ENCODE peak calls at places on chromosomes 12 and 14, in five cellular contexts. M is Panc1, C is neuronal stem cell, O is mucosa of descending colon, J is left ventricle myocardium inferior. Y is an unnamed sample.

GRCh38 chr12:67541625-67541991 is 106.9 kb upstream of the DYRK2 start:
- DNase-seq in C (no peak), O (no peak), J (no peak), M (no peak), Y (no peak)

GRCh38 chr12:96201272-96202227 is 7.4 kb downstream of the ELK3 start:
- DNase-seq in C (no peak), O (no peak), J (no peak), M (no peak), Y (no peak)

GRCh38 chr12:108722992-108723766 is 8.1 kb downstream of the CORO1C start:
- DNase-seq in C (no peak), J (no peak), O (no peak), M (no peak), Y (no peak)

GRCh38 chr14:59022144-59022543 is 166.3 kb upstream of the DAAM1 start:
- DNase-seq in M (no peak), O (no peak), J (no peak), C (no peak), Y (no peak)

GRCh38 chr14:91352101-91352500 is 65.5 kb downstream of the CCDC88C start:
- DNase-seq in C (no peak), O (no peak), J (peak), M (no peak), Y (peak)

GRCh38 chr14:55412686-55413085 is 1.1 kb upstream of the ATG14 start:
- DNase-seq in O (no peak), C (no peak), J (no peak), M (no peak), Y (no peak)

GRCh38 chr12:45518516-45519235 is 210.8 kb upstream of the ARID2 start:
- DNase-seq in C (no peak), M (no peak), O (no peak), J (no peak), Y (no peak)

GRCh38 chr12:108696111-108696995 is 35.0 kb downstream of the CORO1C start:
- DNase-seq in J (no peak), M (no peak), C (no peak), O (no peak), Y (no peak)

GRCh38 chr12:53988519-53989226 is 3.7 kb downstream of the HOXC10 start:
- DNase-seq in M (no peak), O (peak), J (no peak), C (no peak), Y (no peak)

GRCh38 chr14:70956511-70956910 is 49.3 kb downstream of the PCNX1 start:
- DNase-seq in J (no peak), C (no peak), M (no peak), O (no peak), Y (no peak)

GRCh38 chr14:99899578-99900178 is 106.5 kb downstream of the EML1 start:
- DNase-seq in C (no peak), J (no peak), O (no peak), M (no peak), Y (no peak)

GRCh38 chr14:96464136-96464535 is 38.0 kb upstream of the PAPOLA start:
- DNase-seq in O (no peak), C (no peak), J (no peak), M (no peak), Y (no peak)

GRCh38 chr14:105931808-105932483 is 405.6 kb downstream of the TMEM121 start:
- DNase-seq in O (no peak), J (no peak), C (no peak), M (no peak), Y (no peak)

GRCh38 chr12:16393126-16393525 is 45.7 kb downstream of the MGST1 start:
- DNase-seq in O (no peak), M (no peak), C (no peak), J (no peak), Y (no peak)

GRCh38 chr12:114684098-114684869 is at the start of gene TBX3:
- DNase-seq in O (peak), C (peak), M (peak), J (peak), Y (peak)

GRCh38 chr14:101620039-101620788 is 58.9 kb downstream of the DIO3 start:
- DNase-seq in M (no peak), J (no peak), O (no peak), C (no peak), Y (no peak)

GRCh38 chr14:88005978-88006851 is 1.3 kb downstream of the GPR65 start:
- DNase-seq in M (no peak), C (no peak), J (no peak), O (no peak), Y (no peak)

GRCh38 chr12:22447223-22447622 is 97.1 kb downstream of the C2CD5 start:
- DNase-seq in M (no peak), O (no peak), C (no peak), J (no peak), Y (no peak)

GRCh38 chr14:43356382-43356781 is 1150.7 kb downstream of the FSCB start:
- DNase-seq in C (no peak), M (no peak), J (no peak), O (no peak), Y (no peak)

GRCh38 chr14:89858084-89858483 is 96.4 kb downstream of the EFCAB11 start:
- DNase-seq in C (no peak), J (no peak), M (no peak), O (no peak), Y (no peak)

GRCh38 chr12:71315328-71315960 is 124.2 kb upstream of the LGR5 start:
- DNase-seq in O (no peak), M (no peak), C (no peak), J (no peak), Y (no peak)

GRCh38 chr12:20946732-20947131 is 136.2 kb downstream of the SLCO1B3 start:
- DNase-seq in J (no peak), M (no peak), C (no peak), O (no peak), Y (no peak)

GRCh38 chr14:66359500-66359899 is 126.7 kb upstream of the CCDC196 start:
- DNase-seq in M (no peak), J (no peak), C (peak), O (no peak), Y (no peak)

GRCh38 chr12:90909069-90909676 is 45.8 kb downstream of the CCER1 start:
- DNase-seq in M (peak), O (no peak), J (no peak), C (peak), Y (no peak)

GRCh38 chr12:109462868-109463692 is 14.0 kb downstream of the KCTD10 start:
- DNase-seq in O (peak), J (peak), M (peak), C (no peak), Y (peak)

GRCh38 chr12:51661836-51662235 is 70.8 kb downstream of the SCN8A start:
- DNase-seq in O (no peak), M (no peak), C (no peak), J (no peak), Y (no peak)

GRCh38 chr12:75725505-75726120 is 214.2 kb upstream of the KRR1 start:
- DNase-seq in C (no peak), O (no peak), M (no peak), J (no peak), Y (no peak)

GRCh38 chr14:60722163-60722835 is 1.9 kb downstream of the SIX4 start:
- DNase-seq in O (no peak), C (peak), J (no peak), M (no peak), Y (peak)

GRCh38 chr14:26088260-26088659 is 509.6 kb downstream of the NOVA1 start:
- DNase-seq in C (no peak), M (no peak), J (no peak), O (no peak), Y (no peak)

GRCh38 chr12:18068355-18068754 is 21.6 kb downstream of the RERGL start:
- DNase-seq in C (no peak), J (no peak), O (no peak), M (no peak), Y (no peak)

GRCh38 chr12:46933947-46934346 is 108.2 kb upstream of the SLC38A4 start:
- DNase-seq in M (peak), O (no peak), C (peak), J (no peak), Y (no peak)

GRCh38 chr14:93956082-93956481 is 20.3 kb downstream of the ASB2 start:
- DNase-seq in C (no peak), O (no peak), J (no peak), M (no peak), Y (no peak)

GRCh38 chr12:65327207-65328076 is 49.0 kb downstream of the MSRB3 start:
- DNase-seq in J (no peak), C (no peak), M (no peak), O (no peak), Y (no peak)

GRCh38 chr14:106459971-106460730 is 933.8 kb downstream of the TMEM121 start:
- DNase-seq in O (no peak), M (no peak), J (no peak), C (no peak), Y (no peak)

GRCh38 chr14:55059333-55059732 is 7.9 kb downstream of the MAPK1IP1L start:
- DNase-seq in J (no peak), M (no peak), C (no peak), O (no peak), Y (no peak)

GRCh38 chr14:36824854-36825253 is 163.2 kb downstream of the PAX9 start:
- DNase-seq in J (no peak), O (no peak), M (no peak), C (no peak), Y (no peak)

GRCh38 chr12:52872644-52873384 is 24.0 kb upstream of the KRT78 start:
- DNase-seq in M (no peak), O (peak), C (no peak), J (no peak), Y (no peak)

GRCh38 chr12:52874573-52875435 is 26.0 kb upstream of the KRT78 start:
- DNase-seq in C (no peak), J (no peak), O (no peak), M (no peak), Y (no peak)

GRCh38 chr12:52873832-52874572 is 25.2 kb upstream of the KRT78 start:
- DNase-seq in M (no peak), J (peak), O (peak), C (no peak), Y (peak)

GRCh38 chr12:52871291-52871961 is 22.6 kb upstream of the KRT78 start:
- DNase-seq in O (peak), M (no peak), J (no peak), C (no peak), Y (no peak)

DNA sequence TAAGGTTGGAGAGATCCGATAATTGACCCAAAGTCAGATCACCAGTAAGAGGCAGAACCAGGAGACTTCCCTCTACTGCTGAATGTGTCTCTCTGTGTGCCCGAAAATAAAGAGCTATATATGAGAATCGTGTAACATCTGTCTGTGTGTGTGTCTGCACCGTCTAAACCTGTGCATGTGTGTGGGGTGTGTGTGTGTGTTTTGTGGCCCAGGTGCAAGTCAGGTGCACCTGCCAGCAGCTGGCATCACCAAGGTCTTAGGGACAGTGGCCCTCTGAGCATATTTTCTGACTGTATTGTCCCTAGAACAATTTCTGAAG is 24.7 kb upstream of the KRT78 start:
- DNase-seq in C (no peak), M (no peak), J (no peak), O (no peak), Y (no peak)
- H3K4me3 ChIP-seq in C (no peak), M (peak), J (peak), O (no peak), Y (peak)

DNA sequence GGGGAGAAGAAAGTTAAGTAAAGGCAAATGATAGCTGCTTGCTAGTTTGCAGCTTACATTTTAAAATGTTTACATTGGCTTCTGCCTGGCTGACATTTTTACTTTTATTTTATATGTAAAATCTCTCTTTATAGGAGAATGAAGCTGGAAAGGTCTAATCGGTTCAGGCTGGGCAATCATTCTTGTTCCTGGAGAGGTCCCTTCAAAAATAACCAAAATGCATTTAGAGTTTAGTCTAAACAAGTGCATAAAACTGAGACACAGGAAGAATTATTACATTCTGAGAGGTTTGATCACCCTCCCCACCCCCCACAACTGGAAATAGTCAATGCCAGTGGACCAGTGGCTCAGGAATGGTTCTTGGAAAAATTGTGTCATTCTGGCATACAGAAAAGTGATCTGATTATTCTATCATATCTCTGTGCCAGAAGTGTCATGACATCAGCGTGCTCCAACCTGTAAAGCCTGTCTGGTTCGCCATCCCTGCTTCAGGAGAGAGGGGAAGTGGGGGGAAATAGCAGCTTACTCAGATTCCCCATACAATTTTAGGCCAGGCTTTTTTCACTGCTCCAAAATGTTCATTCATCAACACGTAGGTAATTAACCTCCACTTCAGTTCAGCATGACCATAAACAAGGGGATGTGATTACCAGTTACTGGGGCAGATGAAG is 4.2 kb downstream of the PRICKLE1 start:
- DNase-seq in C (no peak), M (no peak), O (no peak), J (no peak), Y (no peak)
- H3K4me3 ChIP-seq in C (no peak), M (no peak), O (no peak), J (peak), Y (peak)

GRCh38 chr12:124861898-124862676 is 1.6 kb downstream of the SCARB1 start:
- DNase-seq in O (no peak), J (no peak), M (no peak), C (no peak), Y (no peak)
- H3K4me3 ChIP-seq in O (no peak), J (no peak), M (peak), C (peak), Y (peak)

GRCh38 chr12:132595183-132595582 is 15.2 kb downstream of the LRCOL1 start:
- DNase-seq in M (no peak), C (no peak), J (no peak), O (peak), Y (no peak)

GRCh38 chr12:132596016-132596415 is 14.4 kb downstream of the LRCOL1 start:
- DNase-seq in J (no peak), C (no peak), M (no peak), O (peak), Y (peak)

GRCh38 chr12:132600048-132601032 is 10.0 kb downstream of the LRCOL1 start:
- DNase-seq in O (peak), M (no peak), C (no peak), J (peak), Y (peak)

GRCh38 chr12:132593938-132594358 is 16.4 kb downstream of the LRCOL1 start:
- DNase-seq in C (peak), O (peak), J (peak), M (peak), Y (peak)

GRCh38 chr12:132597333-132598283 is 12.8 kb downstream of the LRCOL1 start:
- DNase-seq in O (peak), J (no peak), M (no peak), C (peak), Y (no peak)
- H3K4me3 ChIP-seq in O (no peak), J (peak), M (peak), C (peak), Y (peak)

GRCh38 chr14:77284066-77284855 is 13.3 kb upstream of the NGB start:
- DNase-seq in J (no peak), C (no peak), O (no peak), M (no peak), Y (no peak)
- H3K4me3 ChIP-seq in J (no peak), C (no peak), O (no peak), M (no peak), Y (no peak)

GRCh38 chr12:79925492-79925891 is 9.4 kb downstream of the PPP1R12A start:
- DNase-seq in J (no peak), M (no peak), C (no peak), O (no peak), Y (no peak)

GRCh38 chr12:79927772-79928474 is 7.0 kb downstream of the PPP1R12A start:
- DNase-seq in O (no peak), C (no peak), J (no peak), M (no peak), Y (no peak)

GRCh38 chr12:79929065-79929464 is 5.8 kb downstream of the PPP1R12A start:
- DNase-seq in J (no peak), M (no peak), C (no peak), O (no peak), Y (no peak)

GRCh38 chr12:79921786-79922185 is 13.1 kb downstream of the PPP1R12A start:
- DNase-seq in O (no peak), C (no peak), J (no peak), M (no peak), Y (no peak)

DNA sequence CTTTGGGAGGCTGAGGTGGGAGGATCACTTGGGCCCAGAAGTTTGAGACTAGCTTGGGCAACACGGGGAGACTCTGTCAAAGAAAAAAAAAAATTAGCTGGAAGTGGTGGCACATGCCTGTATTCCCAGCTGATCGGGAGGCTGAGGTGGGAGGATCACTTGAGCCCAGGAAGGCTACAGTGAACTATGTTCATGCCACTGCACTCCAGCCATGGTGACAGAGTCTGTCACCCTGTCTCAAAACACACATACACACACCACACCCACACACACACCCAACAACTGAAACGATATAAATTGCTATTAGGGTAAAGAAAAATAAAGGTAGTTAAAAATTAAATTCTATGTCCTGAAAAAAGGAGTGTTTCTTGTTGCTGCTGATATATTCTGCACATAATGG is 7.9 kb downstream of the PPP1R12A start:
- DNase-seq in C (no peak), O (no peak), M (no peak), J (no peak), Y (no peak)
- H3K4me3 ChIP-seq in C (no peak), O (no peak), M (no peak), J (no peak), Y (no peak)

DNA sequence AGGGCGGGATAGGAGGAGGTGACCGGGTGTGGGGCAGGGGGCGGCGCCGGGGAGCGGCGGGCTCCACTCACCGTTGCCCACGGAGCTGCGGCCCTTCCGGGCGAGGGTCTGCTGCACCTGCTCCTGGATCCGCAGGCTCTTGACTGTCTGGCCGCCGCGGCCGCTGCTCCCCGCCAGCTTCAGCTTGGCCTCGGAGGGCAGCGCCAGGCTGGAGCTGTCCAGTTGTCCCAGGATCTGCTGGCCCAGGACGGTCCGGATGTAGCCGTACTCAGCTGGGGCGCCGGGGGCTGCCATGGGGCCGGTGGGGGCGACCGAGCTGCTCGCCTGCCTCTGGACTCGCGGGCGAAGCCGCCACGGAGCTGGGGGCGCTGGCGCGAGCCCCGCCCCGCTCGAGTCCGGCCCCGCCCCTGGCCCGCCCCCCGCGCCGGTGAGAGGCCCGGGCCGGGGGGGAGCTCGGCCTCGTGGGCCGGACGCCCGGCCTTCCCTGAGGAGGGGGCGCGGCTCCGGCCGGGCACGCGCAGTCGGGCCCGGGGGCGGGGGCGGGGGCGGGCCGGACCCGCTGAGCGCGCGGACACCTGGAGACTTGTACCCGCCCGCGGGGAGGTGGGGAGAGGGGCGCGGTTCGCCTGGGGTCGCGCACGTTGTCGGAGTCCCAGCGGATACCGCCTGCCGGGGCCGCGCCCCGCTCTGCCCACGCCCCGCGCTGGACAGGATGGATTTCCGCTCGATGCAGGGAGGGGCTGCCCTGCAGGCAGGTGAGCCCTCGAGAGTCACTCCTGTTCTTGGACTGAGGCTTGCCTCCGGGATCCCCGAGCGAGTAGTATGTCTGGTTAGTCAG is at the start of gene PKP2:
- DNase-seq in J (peak), M (no peak), O (peak), C (peak), Y (peak)
- H3K4me3 ChIP-seq in J (peak), M (peak), O (peak), C (peak), Y (peak)

GRCh38 chr12:6950944-6951540 is at the start of gene PTPN6:
- DNase-seq in C (no peak), O (peak), J (peak), M (no peak), Y (no peak)
- H3K4me3 ChIP-seq in C (no peak), O (no peak), J (peak), M (no peak), Y (peak)

Y was measured in psoas muscle.